ENCODE peak calls at places on chromosomes 5 and 9, in eight cellular contexts. Q, B, H, S, D, L, X and E are unnamed samples.
A peak's percentile ranks its signal among the peaks of the same experiment; 100 is the strongest.

GRCh38 chr9:125999504-125999881 is 252.3 kb downstream of the PBX3 start:
- DNase-seq in X (no peak), L (no peak), S (no peak), Q (no peak), D (no peak), H (no peak), B (no peak), E (no peak)

GRCh38 chr5:32202394-32202793 is 28.3 kb upstream of the GOLPH3 start:
- DNase-seq in B (peak; percentile 92), H (no peak), L (peak; percentile 88), D (no peak), Q (no peak), X (peak; percentile 77), S (no peak), E (peak; percentile 67)

GRCh38 chr5:14628346-14628745 is 36.2 kb upstream of the OTULIN start:
- DNase-seq in H (peak; percentile 40), L (peak; percentile 64), S (peak; percentile 63), B (peak; percentile 73), Q (peak; percentile 41), D (peak; percentile 50), X (peak; percentile 68), E (peak; percentile 27)

GRCh38 chr5:126920291-126920690 is 110.1 kb downstream of the MARCHF3 start:
- DNase-seq in B (peak; percentile 87), X (peak; percentile 54), S (no peak), L (peak; percentile 26), Q (peak; percentile 62), D (peak; percentile 25), H (no peak), E (no peak)

GRCh38 chr5:164277720-164278119 is 772.3 kb downstream of the MAT2B start:
- DNase-seq in L (peak; percentile 48), X (peak; percentile 33), B (peak; percentile 51), H (peak; percentile 22), Q (no peak), S (peak; percentile 15), D (no peak), E (no peak)

GRCh38 chr5:80141147-80141671 is 106.1 kb downstream of the THBS4 start:
- DNase-seq in D (peak; percentile 16), H (no peak), S (peak; percentile 91), X (peak; percentile 67), Q (peak; percentile 89), B (peak; percentile 49), L (peak; percentile 15), E (no peak)

GRCh38 chr5:107668933-107669542 is 1.7 kb downstream of the EFNA5 start:
- DNase-seq in X (peak; percentile 13), Q (no peak), S (no peak), L (no peak), B (peak; percentile 20), H (peak; percentile 68), D (peak; percentile 5), E (no peak)

GRCh38 chr5:107484261-107484660 is 186.5 kb downstream of the EFNA5 start:
- DNase-seq in L (no peak), B (peak; percentile 55), X (no peak), Q (no peak), D (no peak), H (no peak), S (peak; percentile 18), E (no peak)

GRCh38 chr9:69122391-69123141 is 51.5 kb upstream of the TJP2 start:
- DNase-seq in H (peak; percentile 44), X (peak; percentile 76), D (peak; percentile 79), B (peak; percentile 96), Q (peak; percentile 3), S (no peak), L (peak; percentile 84), E (peak; percentile 63)

GRCh38 chr9:107279084-107279483 is 4.0 kb upstream of the RAD23B start:
- DNase-seq in B (no peak), L (no peak), X (no peak), S (no peak), D (no peak), Q (no peak), H (no peak), E (no peak)

DNA sequence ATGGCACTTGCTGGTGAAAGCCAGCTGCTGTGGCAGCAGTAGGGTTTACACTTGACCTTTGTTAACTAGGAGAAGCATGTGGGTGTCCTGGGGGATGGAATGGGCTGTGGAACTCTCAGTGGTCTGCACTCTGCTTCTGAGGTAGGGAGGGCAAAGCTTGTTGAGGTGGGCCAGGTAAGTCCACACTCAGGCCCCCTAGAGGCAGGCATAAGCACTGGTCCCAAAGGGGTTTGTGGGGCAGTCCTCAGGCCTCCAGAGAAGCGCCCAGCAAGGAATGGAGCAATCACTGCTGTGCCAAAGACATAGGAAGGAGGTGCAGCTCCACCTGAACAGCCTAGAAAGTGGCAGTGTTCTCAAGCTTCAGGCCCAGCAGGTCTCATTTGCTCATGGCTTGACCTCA is 34.7 kb downstream of the INSL4 start:
- DNase-seq in L (no peak), H (no peak), S (no peak), D (no peak), B (no peak), Q (no peak), X (no peak), E (no peak)
- TF ChIP-seq CTCF in L (no peak), H (no peak), S (peak; percentile 26), D (peak; percentile 13), B (no peak), Q (no peak), X (no peak), E (no peak)

GRCh38 chr9:89418112-89418872 is 79.6 kb downstream of the SEMA4D start:
- DNase-seq in L (no peak), D (no peak), B (no peak), H (no peak), Q (no peak), S (no peak), X (no peak), E (no peak)

GRCh38 chr9:89418882-89419641 is 78.9 kb downstream of the SEMA4D start:
- DNase-seq in L (no peak), X (no peak), Q (no peak), H (no peak), B (no peak), S (peak; percentile 73), D (no peak), E (no peak)

GRCh38 chr9:89421595-89421994 is 76.3 kb downstream of the SEMA4D start:
- DNase-seq in H (no peak), X (no peak), B (no peak), S (no peak), Q (no peak), L (peak; percentile 77), D (peak; percentile 45), E (no peak)

GRCh38 chr9:89420397-89420796 is 77.5 kb downstream of the SEMA4D start:
- DNase-seq in L (no peak), Q (no peak), S (no peak), D (no peak), B (no peak), H (no peak), X (no peak), E (no peak)

DNA sequence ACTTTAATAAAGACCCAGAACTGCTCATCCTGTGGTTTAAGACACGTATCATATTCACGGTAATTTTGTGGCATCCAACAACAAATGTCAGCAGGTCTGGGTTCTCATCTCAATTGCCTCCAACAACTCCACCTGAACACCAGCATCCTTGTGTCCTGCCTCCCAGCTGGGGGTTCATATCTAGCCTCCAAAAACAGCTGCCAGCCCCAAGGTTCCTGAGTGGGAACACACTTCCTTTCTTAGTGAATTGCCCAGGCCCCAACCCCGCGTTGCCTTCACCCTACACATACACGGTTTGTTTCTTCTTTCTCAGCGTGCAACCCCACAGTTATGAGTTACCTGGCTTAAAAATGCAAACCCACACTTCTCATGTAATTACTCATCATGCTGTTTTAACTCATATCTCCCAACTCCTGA is 77.9 kb downstream of the SEMA4D start:
- DNase-seq in Q (no peak), S (no peak), B (no peak), H (peak; percentile 6), D (no peak), X (no peak), L (no peak), E (no peak)
- H3K4me3 ChIP-seq in Q (no peak overlapping the region), S (no peak overlapping the region), B (no peak overlapping the region), H (no peak overlapping the region), D (no peak overlapping the region), X (no peak overlapping the region), L (no peak overlapping the region), E (no peak overlapping the region)

GRCh38 chr9:114587345-114588149 is at the start of gene ATP6V1G1:
- DNase-seq in X (peak; percentile 99), S (peak; percentile 99), B (peak; percentile 99), Q (peak; percentile 100), D (peak; percentile 99), L (peak; percentile 99), H (peak; percentile 99), E (peak; percentile 97)
- TF ChIP-seq CTCF in X (no peak), S (no peak), B (peak; percentile 19), Q (no peak), D (no peak), L (peak; percentile 13), H (no peak), E (peak; percentile 21)

DNA sequence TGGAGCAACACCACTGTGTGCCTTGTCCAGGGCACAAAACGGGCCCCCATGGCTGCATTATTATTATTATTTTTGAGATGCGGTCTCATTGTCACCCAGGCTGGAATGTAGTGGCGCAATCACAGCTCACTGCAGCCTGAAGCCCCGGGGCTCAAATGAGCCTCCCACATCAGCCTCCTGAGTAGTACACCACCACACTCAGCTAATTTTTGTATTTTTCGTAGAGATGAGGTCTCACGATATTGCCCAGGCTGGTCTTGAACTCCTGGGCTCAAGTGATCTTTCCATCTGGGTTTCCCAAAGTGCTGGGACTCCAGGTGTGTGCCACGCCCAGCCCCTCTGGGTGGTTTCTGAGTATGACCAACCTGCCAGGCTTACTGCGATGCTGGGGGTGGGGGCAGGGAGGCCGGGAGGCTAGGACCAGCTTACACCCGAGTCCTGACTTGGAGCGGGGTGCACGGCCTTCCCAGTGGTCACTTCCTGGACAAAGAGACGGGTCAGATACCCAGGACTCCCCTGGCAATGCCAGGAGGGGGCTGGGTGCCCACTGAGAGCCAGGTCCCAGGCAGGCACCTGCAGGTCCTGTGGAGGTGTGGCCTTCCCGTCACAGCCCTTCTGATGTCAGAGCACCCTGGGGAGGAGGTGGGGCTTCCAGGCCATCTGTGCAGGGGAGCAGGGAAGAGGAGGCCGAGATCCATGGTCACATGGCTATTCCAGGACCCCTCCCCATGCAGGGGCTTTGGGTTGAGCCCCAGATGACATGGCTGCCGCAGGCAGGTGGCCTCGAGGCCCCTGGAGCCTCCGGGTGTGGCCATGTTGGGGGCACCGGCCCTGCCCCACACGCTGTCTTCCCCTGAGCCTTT is 8.3 kb upstream of the NRARP start:
- DNase-seq in H (peak; percentile 53), Q (no peak), B (no peak), S (no peak), D (no peak), L (no peak), X (no peak), E (no peak)
- H3K4me3 ChIP-seq in H (no peak overlapping the region), Q (no peak overlapping the region), B (no peak overlapping the region), S (no peak overlapping the region), D (no peak overlapping the region), L (no peak overlapping the region), X (no peak overlapping the region), E (no peak overlapping the region)